ENCODE peak calls at places on chromosomes 1 and 21, in five cellular contexts. R, F, Y, O and P are unnamed samples.

GRCh38 chr1:192615055-192615454 is 20.9 kb upstream of the RGS13 start:
- DNase-seq in F (no peak), O (no peak), R (no peak), Y (no peak), P (no peak)

GRCh38 chr21:44761011-44761729 is 40.5 kb downstream of the UBE2G2 start:
- DNase-seq in O (no peak), R (no peak), Y (no peak), F (no peak), P (no peak)

GRCh38 chr1:85449356-85449755 is 15.6 kb downstream of the DDAH1 start:
- DNase-seq in O (no peak), Y (no peak), R (no peak), F (no peak), P (no peak)

GRCh38 chr1:47557086-47557866 is 119.4 kb downstream of the FOXD2 start:
- DNase-seq in R (no peak), Y (no peak), F (no peak), O (no peak), P (no peak)

GRCh38 chr1:165426745-165427144 is 18.2 kb downstream of the RXRG start:
- DNase-seq in R (no peak), Y (no peak), F (no peak), O (no peak), P (no peak)

GRCh38 chr1:167105150-167105840 is 11.4 kb downstream of the STYXL2 start:
- DNase-seq in Y (no peak), R (no peak), O (no peak), F (no peak), P (no peak)

GRCh38 chr1:48402619-48403018 is 69.4 kb downstream of the SPATA6 start:
- DNase-seq in O (no peak), F (no peak), R (no peak), Y (no peak), P (no peak)

GRCh38 chr1:243325305-243325890 is 69.6 kb downstream of the SDCCAG8 start:
- DNase-seq in Y (no peak), O (no peak), R (peak; percentile 16), F (no peak), P (no peak)

GRCh38 chr1:108327534-108328462 is 83.9 kb upstream of the NBPF4 start:
- DNase-seq in Y (no peak), F (no peak), O (no peak), R (no peak), P (no peak)

GRCh38 chr1:50155564-50155963 is 46.8 kb downstream of the ELAVL4 start:
- DNase-seq in Y (no peak), R (no peak), O (no peak), F (no peak), P (no peak)

GRCh38 chr1:239931341-239931740 is 160.3 kb upstream of the FMN2 start:
- DNase-seq in R (no peak), O (no peak), Y (no peak), F (no peak), P (no peak)

GRCh38 chr1:2166695-2167094 is 27.9 kb downstream of the FAAP20 start:
- DNase-seq in R (no peak), O (no peak), Y (no peak), F (no peak), P (no peak)

GRCh38 chr1:157798211-157798610 is 21.3 kb upstream of the FCRL2 start:
- DNase-seq in R (no peak), O (no peak), Y (no peak), F (no peak), P (no peak)

GRCh38 chr21:45883090-45883489 is 98.5 kb upstream of the COL6A1 start:
- DNase-seq in Y (no peak), R (no peak), F (no peak), O (no peak), P (no peak)

GRCh38 chr1:205275133-205275532 is 46.4 kb downstream of the NUAK2 start:
- DNase-seq in R (no peak), F (peak; percentile 38), O (peak; percentile 81), Y (no peak), P (no peak)

GRCh38 chr1:34753163-34753562 is 1.7 kb upstream of the GJB5 start:
- DNase-seq in O (no peak), R (no peak), F (no peak), Y (no peak), P (no peak)
- TF ChIP-seq CTCF in O (no peak), R (no peak), F (no peak), Y (no peak), P (no peak)

DNA sequence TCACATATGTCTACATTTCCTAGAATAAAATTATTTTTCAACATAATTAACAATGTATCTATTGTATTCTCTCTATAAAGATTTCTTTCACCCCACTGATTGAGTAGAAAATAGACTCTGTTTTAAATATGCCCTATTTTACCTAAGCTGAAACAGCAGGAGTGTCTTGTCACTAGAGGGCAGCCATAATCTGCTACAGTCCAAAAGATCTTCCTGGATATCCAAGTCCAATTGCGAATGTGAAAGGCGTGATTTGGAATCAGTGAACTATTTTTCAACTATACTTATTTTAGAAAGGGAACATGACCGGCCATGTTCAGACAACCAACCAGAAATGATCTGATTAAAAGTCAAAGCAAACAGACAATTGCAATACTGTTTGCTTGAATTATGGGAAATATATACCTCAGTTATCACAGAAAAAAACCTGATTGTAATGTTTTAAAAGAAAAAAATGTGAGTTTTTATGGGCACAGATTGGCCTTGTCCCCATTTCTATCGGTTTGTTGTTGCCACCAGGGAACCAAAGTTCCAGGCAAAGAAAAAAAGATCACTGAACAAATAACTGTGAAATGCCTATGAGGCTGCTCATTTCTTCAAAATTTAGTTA is 1211.0 kb upstream of the ADGRL4 start:
- DNase-seq in F (no peak), O (no peak), Y (no peak), R (no peak), P (no peak)
- TF ChIP-seq CTCF in F (no peak), O (peak; percentile 41), Y (peak; percentile 42), R (no peak), P (no peak)

GRCh38 chr1:152654110-152654509 is 9.1 kb upstream of the LCE2D start:
- DNase-seq in R (peak; percentile 38), F (no peak), O (no peak), Y (no peak), P (no peak)
- TF ChIP-seq CTCF in R (peak; percentile 52), F (no peak), O (peak; percentile 57), Y (no peak), P (peak; percentile 79)

GRCh38 chr1:154115180-154115579 is 39.7 kb downstream of the NUP210L start:
- DNase-seq in O (no peak), F (no peak), R (no peak), Y (no peak), P (no peak)

GRCh38 chr1:154117642-154118041 is 37.2 kb downstream of the NUP210L start:
- DNase-seq in O (no peak), Y (no peak), R (no peak), F (no peak), P (no peak)
- TF ChIP-seq CTCF in O (no peak), Y (no peak), R (no peak), F (no peak), P (no peak)

GRCh38 chr1:91763252-91763651 is 122.7 kb downstream of the TGFBR3 start:
- DNase-seq in R (no peak), Y (no peak), F (no peak), O (no peak), P (no peak)

GRCh38 chr1:91765880-91766443 is 120.0 kb downstream of the TGFBR3 start:
- DNase-seq in F (no peak), R (no peak), O (no peak), Y (no peak), P (no peak)

GRCh38 chr1:91766883-91767282 is 119.1 kb downstream of the TGFBR3 start:
- DNase-seq in F (no peak), R (no peak), Y (no peak), O (no peak), P (no peak)

GRCh38 chr1:91765293-91765692 is 120.7 kb downstream of the TGFBR3 start:
- DNase-seq in O (no peak), F (no peak), R (no peak), Y (no peak), P (no peak)

GRCh38 chr1:91764471-91765115 is 121.4 kb downstream of the TGFBR3 start:
- DNase-seq in R (no peak), O (no peak), Y (no peak), F (no peak), P (no peak)
- TF ChIP-seq CTCF in R (no peak), O (no peak), Y (no peak), F (no peak), P (no peak)

GRCh38 chr1:209860293-209860881 is 32.6 kb downstream of the UTP25 start:
- DNase-seq in Y (peak; percentile 74), F (peak; percentile 36), O (peak; percentile 82), R (peak; percentile 65), P (no peak)
- TF ChIP-seq CTCF in Y (peak; percentile 90), F (peak; percentile 46), O (peak; percentile 90), R (peak; percentile 74), P (peak; percentile 94)

DNA sequence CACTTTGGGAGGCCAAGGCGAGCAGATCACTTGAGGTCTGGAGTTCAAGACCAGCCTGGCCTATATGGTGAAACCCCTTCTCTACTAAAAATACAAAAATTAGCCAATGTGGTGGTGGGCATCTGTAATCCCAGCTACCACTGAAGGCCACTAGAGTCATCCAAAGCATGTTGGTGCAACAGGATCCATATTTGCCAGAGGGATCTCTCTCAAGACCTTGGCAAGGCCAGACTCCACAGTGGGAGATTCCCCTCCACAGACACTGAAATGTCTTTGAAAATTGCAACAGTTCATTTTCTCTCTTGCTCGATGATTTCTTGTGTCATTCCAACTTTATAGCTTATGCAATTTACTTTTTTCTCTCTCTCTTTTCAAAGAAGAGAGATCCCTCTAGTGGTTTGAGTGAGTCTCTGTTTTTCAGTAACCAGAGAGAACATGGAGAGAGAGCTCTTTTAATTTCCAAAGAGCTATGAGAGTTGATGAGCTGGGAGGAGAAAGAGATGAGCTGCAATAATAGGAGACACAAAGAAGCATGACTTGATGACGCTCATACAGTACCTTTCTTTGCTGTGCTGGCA is 176.8 kb upstream of the USP25 start:
- DNase-seq in Y (no peak), F (no peak), R (no peak), O (no peak), P (no peak)
- TF ChIP-seq CTCF in Y (peak; percentile 17), F (peak; percentile 19), R (no peak), O (peak; percentile 51), P (peak; percentile 33)

DNA sequence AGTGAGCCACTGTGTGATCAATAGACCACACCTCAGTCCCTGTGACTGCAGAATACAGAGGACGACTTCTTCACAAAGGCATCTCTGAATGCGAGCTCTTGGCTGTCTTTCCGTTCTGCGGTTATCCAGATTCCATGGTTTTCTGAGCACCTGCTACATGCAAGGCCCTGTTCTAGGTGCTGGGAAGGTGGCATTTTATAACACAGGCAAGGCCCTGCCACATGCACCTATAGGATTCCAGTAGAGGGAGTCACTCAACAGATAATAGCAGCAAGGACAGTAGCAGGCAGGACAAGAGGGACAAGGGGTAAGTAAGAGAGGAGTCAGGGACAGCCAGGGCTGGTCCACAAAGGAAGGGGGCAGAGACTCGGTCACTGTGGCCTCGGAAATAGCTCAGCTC is 9.0 kb downstream of the URB1 start:
- DNase-seq in R (no peak), Y (no peak), F (no peak), O (no peak), P (no peak)
- TF ChIP-seq CTCF in R (no peak), Y (no peak), F (no peak), O (no peak), P (no peak)